ENCODE peak calls at places on chromosomes 1 and 21, in six cellular contexts. U is HepG2, K is tibial nerve, D is A549, B is breast epithelium, R is uterus. Y is an unnamed sample.

GRCh38 chr1:23533288-23534130 is 2.5 kb upstream of the E2F2 start:
- DNase-seq in U (no peak), K (no peak), D (no peak), B (no peak), R (no peak), Y (no peak)

GRCh38 chr1:9589144-9589718 is 520 bp downstream of the TMEM201 start:
- DNase-seq in U (no peak), K (no peak), D (no peak), B (peak), R (peak), Y (peak)

GRCh38 chr21:43361493-43362296 is 65.2 kb downstream of the SIK1 start:
- DNase-seq in U (no peak), K (peak), D (no peak), B (no peak), R (no peak), Y (peak)

GRCh38 chr1:77889240-77889637 is 815 bp downstream of the NEXN start:
- DNase-seq in U (peak), K (no peak), D (peak), B (no peak), R (no peak), Y (no peak)

GRCh38 chr1:10814954-10815862 is 18.8 kb upstream of the CASZ1 start:
- DNase-seq in U (peak), K (no peak), D (no peak), B (no peak), R (no peak), Y (no peak)

GRCh38 chr21:31343680-31344480 is at the start of gene TIAM1:
- DNase-seq in U (no peak), K (peak), D (peak), B (no peak), R (peak), Y (peak)

GRCh38 chr1:41622859-41623732 is 138.6 kb upstream of the EDN2 start:
- DNase-seq in U (no peak), K (no peak), D (no peak), B (no peak), R (no peak), Y (no peak)

GRCh38 chr1:20442920-20443625 is 42.9 kb downstream of the CAMK2N1 start:
- DNase-seq in U (no peak), K (no peak), D (no peak), B (peak), R (no peak), Y (no peak)

GRCh38 chr1:13764533-13764932 is 64.5 kb downstream of the PRDM2 start:
- DNase-seq in U (no peak), K (no peak), D (no peak), B (no peak), R (no peak), Y (no peak)

GRCh38 chr1:203326830-203327683 is 21.7 kb downstream of the BTG2 start:
- DNase-seq in U (peak), K (peak), D (peak), B (peak), R (peak), Y (peak)

GRCh38 chr1:101227837-101228236 is 9.0 kb upstream of the S1PR1 start:
- DNase-seq in U (no peak), K (no peak), D (no peak), B (no peak), R (no peak), Y (no peak)

GRCh38 chr1:198598796-198599321 is 40.0 kb upstream of the PTPRC start:
- DNase-seq in U (no peak), K (no peak), D (no peak), B (no peak), R (no peak), Y (no peak)

GRCh38 chr1:60746278-60746761 is 336.0 kb upstream of the NFIA start:
- DNase-seq in U (no peak), K (no peak), D (no peak), B (no peak), R (no peak), Y (no peak)

GRCh38 chr21:45596704-45597318 is 46.7 kb upstream of the PCBP3 start:
- DNase-seq in U (peak), K (peak), D (peak), B (peak), R (peak), Y (peak)

GRCh38 chr1:92795166-92795565 is 10.3 kb upstream of the EVI5 start:
- DNase-seq in U (no peak), K (no peak), D (no peak), B (no peak), R (no peak), Y (no peak)

GRCh38 chr1:31583995-31584868 is 7.9 kb downstream of the TINAGL1 start:
- DNase-seq in U (peak), K (no peak), D (no peak), B (no peak), R (peak), Y (peak)

GRCh38 chr1:239387304-239388231 is 1.2 kb downstream of the CHRM3 start:
- DNase-seq in U (no peak), K (no peak), D (peak), B (no peak), R (no peak), Y (peak)

GRCh38 chr1:97947751-97948150 is 26.9 kb upstream of the DPYD start:
- DNase-seq in U (no peak), K (no peak), D (no peak), B (no peak), R (no peak), Y (no peak)

GRCh38 chr21:29219165-29219770 is 79.5 kb upstream of the BACH1 start:
- DNase-seq in U (no peak), K (peak), D (no peak), B (no peak), R (no peak), Y (peak)

GRCh38 chr21:44024895-44025353 is 12.8 kb downstream of the TRAPPC10 start:
- DNase-seq in U (no peak), K (peak), D (no peak), B (no peak), R (peak), Y (peak)

GRCh38 chr1:10980094-10980577 is 32.3 kb upstream of the TARDBP start:
- DNase-seq in U (peak), K (peak), D (no peak), B (peak), R (peak), Y (peak)

GRCh38 chr1:171081220-171081993 is 9.3 kb upstream of the FMO3 start:
- DNase-seq in U (no peak), K (no peak), D (peak), B (no peak), R (no peak), Y (no peak)

GRCh38 chr1:228445867-228446584 is 29.4 kb upstream of the TRIM17 start:
- DNase-seq in U (no peak), K (peak), D (peak), B (no peak), R (no peak), Y (peak)

GRCh38 chr1:206455681-206456344 is 14.5 kb upstream of the IKBKE start:
- DNase-seq in U (no peak), K (peak), D (no peak), B (no peak), R (no peak), Y (no peak)

GRCh38 chr1:210232524-210233215 is at the start of gene SERTAD4:
- DNase-seq in U (no peak), K (peak), D (no peak), B (peak), R (peak), Y (no peak)

GRCh38 chr1:25063591-25064416 is 133.7 kb upstream of the RUNX3 start:
- DNase-seq in U (no peak), K (no peak), D (peak), B (no peak), R (no peak), Y (no peak)

GRCh38 chr21:15221799-15222386 is 157.1 kb upstream of the NRIP1 start:
- DNase-seq in U (peak), K (no peak), D (peak), B (no peak), R (no peak), Y (peak)

GRCh38 chr1:216900116-216900620 is 176.9 kb upstream of the ESRRG start:
- DNase-seq in U (no peak), K (no peak), D (no peak), B (no peak), R (no peak), Y (no peak)

GRCh38 chr1:244046907-244047738 is 4.0 kb upstream of the ZBTB18 start:
- DNase-seq in U (no peak), K (no peak), D (no peak), B (no peak), R (no peak), Y (no peak)

GRCh38 chr1:151165281-151165737 is 393 bp downstream of the LYSMD1 start:
- DNase-seq in U (peak), K (peak), D (peak), B (no peak), R (peak), Y (peak)

GRCh38 chr1:22105611-22106207 is 37.2 kb downstream of the WNT4 start:
- DNase-seq in U (peak), K (peak), D (peak), B (no peak), R (no peak), Y (peak)

GRCh38 chr21:37970548-37970947 is 54.3 kb upstream of the KCNJ6 start:
- DNase-seq in U (no peak), K (no peak), D (no peak), B (no peak), R (no peak), Y (no peak)

GRCh38 chr1:59085101-59085500 is 211.8 kb upstream of the FGGY start:
- DNase-seq in U (no peak), K (no peak), D (no peak), B (no peak), R (no peak), Y (no peak)

GRCh38 chr1:59081181-59081580 is 215.7 kb upstream of the FGGY start:
- DNase-seq in U (no peak), K (no peak), D (no peak), B (no peak), R (no peak), Y (no peak)

GRCh38 chr1:59081795-59082194 is 215.1 kb upstream of the FGGY start:
- DNase-seq in U (no peak), K (no peak), D (no peak), B (no peak), R (no peak), Y (no peak)

GRCh38 chr1:59079434-59080135 is 217.3 kb upstream of the FGGY start:
- DNase-seq in U (no peak), K (no peak), D (no peak), B (no peak), R (no peak), Y (no peak)

DNA sequence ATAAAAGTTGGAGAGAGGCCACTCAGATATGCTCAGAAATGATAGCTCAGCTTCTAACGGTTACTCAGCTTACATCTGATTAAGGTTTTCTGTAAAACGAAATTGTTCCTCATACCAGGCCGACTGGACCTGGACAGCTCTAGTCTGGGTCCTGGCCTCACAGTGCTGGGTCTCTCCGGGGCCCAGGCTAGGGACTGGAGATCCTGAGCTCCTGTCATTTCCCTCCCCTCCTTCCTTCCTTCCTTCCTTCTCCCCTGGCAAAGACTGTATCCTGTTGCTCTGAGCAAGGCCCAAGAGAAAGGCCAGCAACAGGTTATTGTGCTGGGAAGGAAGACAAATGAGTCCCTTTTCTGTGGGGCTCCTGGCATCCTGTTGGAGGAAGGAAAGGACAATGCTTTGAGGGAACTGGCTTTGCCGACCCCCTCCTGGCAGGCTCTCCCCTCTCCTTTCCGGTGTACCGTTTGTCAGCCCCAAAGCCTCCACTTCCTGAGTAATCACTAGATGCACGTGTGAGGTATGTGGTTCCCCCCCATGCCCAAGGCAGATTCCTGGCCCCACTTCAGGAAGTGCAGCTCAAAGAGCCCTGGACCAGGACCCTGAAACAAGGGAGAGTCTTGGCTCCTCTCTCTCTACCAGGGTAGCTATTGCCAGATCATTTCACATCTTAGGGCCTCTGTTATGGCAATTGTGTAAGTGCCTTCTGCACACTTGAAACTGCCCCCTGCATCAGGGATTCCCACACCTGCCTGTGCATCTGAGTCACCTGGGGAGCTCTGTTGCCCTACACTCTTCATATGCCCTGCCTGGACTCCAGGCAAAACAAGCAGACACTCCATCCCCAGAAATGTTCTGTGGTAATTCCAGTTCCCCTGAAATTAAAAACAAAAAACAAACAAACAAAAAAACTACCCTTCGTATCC is 212.7 kb upstream of the FGGY start:
- DNase-seq in U (no peak), K (no peak), D (no peak), B (no peak), R (no peak), Y (no peak)
- TF ChIP-seq POLR2A in U (no peak), K (no peak), D (no peak), B (no peak), R (no peak), Y (no peak)

GRCh38 chr1:156504821-156505678 is 4.5 kb upstream of the MEF2D start:
- DNase-seq in U (peak), K (peak), D (peak), B (peak), R (peak), Y (peak)
- H3K4me3 ChIP-seq in U (peak), K (peak), D (peak), B (peak), R (peak), Y (peak)

DNA sequence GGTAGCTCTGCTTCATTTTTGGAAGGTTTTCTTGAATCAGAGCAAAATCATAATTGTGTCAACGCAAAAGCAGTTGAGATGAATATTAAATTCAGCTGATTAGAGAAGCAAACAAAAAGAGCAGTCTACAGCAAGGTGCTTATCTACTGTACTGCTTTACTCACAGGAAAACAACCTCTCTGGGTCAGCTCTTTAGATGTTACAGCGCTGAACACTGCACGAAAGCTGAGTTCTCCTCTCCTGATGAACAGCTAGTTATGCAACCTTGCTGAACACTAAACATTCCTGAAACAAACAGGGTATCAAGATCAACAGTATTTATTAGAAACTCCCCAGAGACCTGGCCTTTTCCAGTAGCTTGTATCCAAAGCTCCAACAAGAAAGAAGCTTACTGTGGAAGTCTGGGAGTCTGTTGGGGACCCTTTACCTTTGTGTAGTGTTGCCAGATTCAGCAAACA is 41.3 kb downstream of the TBCE start:
- DNase-seq in U (peak), K (no peak), D (peak), B (no peak), R (no peak), Y (no peak)
- H3K27ac ChIP-seq in U (peak), K (no peak), D (peak), B (no peak), R (no peak), Y (no peak)

DNA sequence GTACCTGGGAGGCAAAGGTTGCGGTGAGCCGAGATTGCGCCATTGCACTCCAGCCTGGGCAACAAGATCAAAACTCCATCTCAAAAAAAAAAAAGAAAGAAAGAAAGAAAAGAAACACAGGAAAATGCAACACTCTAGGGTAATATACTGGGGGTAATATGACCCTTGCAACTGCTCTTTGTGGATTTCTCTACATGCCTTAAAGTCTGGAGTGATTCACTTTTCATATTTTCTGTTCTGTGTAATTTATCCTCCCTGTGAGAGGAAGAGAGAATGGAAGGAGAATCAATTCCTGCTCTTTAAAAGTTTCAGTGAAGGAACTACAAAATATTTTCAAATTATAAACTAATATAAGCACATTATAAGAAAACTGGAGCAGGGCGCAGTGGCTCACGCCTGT is 22.7 kb downstream of the RIT1 start:
- DNase-seq in U (no peak), K (no peak), D (no peak), B (no peak), R (no peak), Y (no peak)
- TF ChIP-seq POLR2A in U (no peak), K (no peak), D (no peak), B (no peak), R (no peak), Y (no peak)

GRCh38 chr1:174966000-174966572 is 33.7 kb upstream of the CACYBP start:
- DNase-seq in U (no peak), K (no peak), D (no peak), B (no peak), R (no peak), Y (no peak)
- H3K4me3 ChIP-seq in U (no peak), K (no peak), D (no peak), B (peak), R (no peak), Y (no peak)

DNA sequence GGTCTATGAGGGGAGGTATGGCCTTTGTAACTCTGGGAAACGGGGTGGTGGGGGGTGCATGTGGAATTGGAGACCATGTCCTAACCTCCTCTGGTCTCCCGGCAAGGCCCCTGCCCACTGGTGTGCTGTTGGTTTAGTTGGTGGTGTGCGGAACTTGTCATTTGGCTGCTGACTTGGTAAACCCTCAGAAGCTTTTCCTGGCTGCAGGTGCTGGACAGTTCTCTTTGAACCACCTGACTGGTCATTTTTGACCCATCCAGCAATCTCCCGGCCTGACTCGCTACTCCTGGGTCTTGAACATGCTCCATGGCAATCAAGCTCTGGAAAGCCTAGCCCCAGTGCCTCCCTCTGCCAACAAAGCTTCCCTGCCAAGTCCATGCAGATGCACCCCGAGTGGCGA is 15.0 kb downstream of the TBX19 start:
- DNase-seq in U (no peak), K (no peak), D (no peak), B (no peak), R (no peak), Y (no peak)
- H3K27ac ChIP-seq in U (no peak), K (no peak), D (no peak), B (no peak), R (no peak), Y (no peak)

DNA sequence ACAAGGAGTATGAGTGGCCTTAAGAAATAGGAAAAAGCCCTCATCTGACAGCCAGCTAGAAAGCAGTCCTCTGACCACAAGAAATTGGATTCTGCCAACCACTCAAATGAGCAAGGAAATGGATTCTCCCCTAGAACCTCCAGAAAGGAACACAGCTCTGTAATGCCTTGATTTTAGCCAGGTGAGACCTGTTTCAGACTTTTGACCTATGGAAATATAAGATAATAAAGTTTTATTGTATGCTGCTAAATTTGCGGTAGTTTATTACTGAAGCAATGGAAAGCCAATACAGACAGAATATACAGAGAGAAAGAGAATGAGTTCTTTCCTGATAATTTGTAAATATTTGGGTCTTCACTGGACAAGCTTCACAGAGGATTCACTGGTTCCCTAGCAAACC is 28.8 kb upstream of the SELE start:
- DNase-seq in U (no peak), K (no peak), D (no peak), B (no peak), R (no peak), Y (no peak)
- TF ChIP-seq POLR2A in U (no peak), K (no peak), D (no peak), B (no peak), R (no peak), Y (no peak)

DNA sequence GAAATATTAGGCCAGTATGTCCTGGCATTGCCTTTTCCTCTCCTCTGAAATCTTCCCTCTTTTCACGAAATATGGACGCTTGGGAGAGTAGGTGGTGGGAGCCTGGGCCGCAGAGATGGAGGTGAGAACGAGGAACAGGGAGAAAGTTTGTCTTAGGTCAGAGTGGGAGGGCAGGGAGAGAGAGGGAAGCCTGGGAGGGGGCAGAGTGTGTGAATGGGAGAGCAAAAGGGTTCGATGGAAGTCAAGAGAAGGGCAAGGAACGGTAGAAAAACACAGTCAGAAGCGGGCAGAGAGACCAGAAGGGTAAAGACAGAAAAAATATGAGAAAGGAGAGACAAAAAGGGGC is 1.2 kb downstream of the TRABD2B start:
- DNase-seq in U (no peak), K (no peak), D (no peak), B (no peak), R (no peak), Y (no peak)
- H3K4me3 ChIP-seq in U (no peak), K (peak), D (peak), B (peak), R (no peak), Y (peak)

GRCh38 chr1:154659823-154660592 is 52.0 kb upstream of the ADAR start:
- DNase-seq in U (no peak), K (no peak), D (no peak), B (no peak), R (no peak), Y (no peak)
- H3K27ac ChIP-seq in U (no peak), K (no peak), D (no peak), B (no peak), R (no peak), Y (no peak)

GRCh38 chr1:83918688-83919285 is 80.1 kb downstream of the TTLL7 start:
- DNase-seq in U (no peak), K (no peak), D (no peak), B (no peak), R (no peak), Y (no peak)

GRCh38 chr1:83917961-83918360 is 81.0 kb downstream of the TTLL7 start:
- DNase-seq in U (no peak), K (no peak), D (no peak), B (no peak), R (no peak), Y (no peak)

GRCh38 chr1:83920320-83920719 is 78.6 kb downstream of the TTLL7 start:
- DNase-seq in U (no peak), K (no peak), D (no peak), B (no peak), R (no peak), Y (no peak)

GRCh38 chr1:83919872-83920271 is 79.1 kb downstream of the TTLL7 start:
- DNase-seq in U (no peak), K (no peak), D (no peak), B (no peak), R (no peak), Y (no peak)

GRCh38 chr1:83922431-83922830 is 76.5 kb downstream of the TTLL7 start:
- DNase-seq in U (no peak), K (no peak), D (no peak), B (no peak), R (no peak), Y (no peak)
- TF ChIP-seq POLR2A in U (no peak), K (no peak), D (no peak), B (no peak), R (no peak), Y (no peak)

Y was measured in testis.